ENCODE peak calls at places on chromosomes 6 and 20, in six cellular contexts. C is A549, U is right atrium auricular region, S is lower lobe of right lung, M is BJ, D is adrenal gland. Z is an unnamed sample.

GRCh38 chr6:52571099-52571755 is 5.6 kb downstream of the TRAM2 start:
- DNase-seq in U (no peak), D (no peak), M (no peak), S (no peak), C (no peak), Z (no peak)

GRCh38 chr20:50015993-50016770 is 33.4 kb downstream of the SNAI1 start:
- DNase-seq in S (no peak), D (no peak), U (no peak), M (no peak), C (no peak), Z (no peak)

GRCh38 chr20:44450279-44450937 is 25.3 kb upstream of the TTPAL start:
- DNase-seq in M (no peak), S (no peak), U (no peak), C (no peak), D (no peak), Z (no peak)

GRCh38 chr20:59268827-59269226 is 31.6 kb upstream of the EDN3 start:
- DNase-seq in M (no peak), S (no peak), D (no peak), C (no peak), U (no peak), Z (no peak)

GRCh38 chr6:169663468-169663867 is 38.4 kb downstream of the WDR27 start:
- DNase-seq in S (no peak), U (no peak), M (no peak), C (no peak), D (no peak), Z (no peak)

GRCh38 chr6:169864148-169865030 is 113.0 kb downstream of the ERMARD start:
- DNase-seq in S (no peak), C (no peak), D (no peak), M (no peak), U (no peak), Z (no peak)

GRCh38 chr6:43247115-43247999 is 4.1 kb downstream of the TTBK1 start:
- DNase-seq in C (peak; percentile 53), S (peak; percentile 91), U (peak; percentile 73), M (no peak), D (peak; percentile 82), Z (no peak)

GRCh38 chr6:141056945-141057635 is 1075.6 kb upstream of the GJE1 start:
- DNase-seq in C (no peak), S (no peak), M (no peak), D (no peak), U (no peak), Z (no peak)

GRCh38 chr20:63377256-63378114 is 16.3 kb upstream of the CHRNA4 start:
- DNase-seq in S (no peak), C (no peak), D (no peak), U (no peak), M (no peak), Z (no peak)

GRCh38 chr6:151807513-151808330 is at the start of gene ESR1:
- DNase-seq in S (peak; percentile 45), M (no peak), U (no peak), C (no peak), D (peak; percentile 50), Z (no peak)

GRCh38 chr6:13296536-13296997 is 31.8 kb downstream of the TBC1D7 start:
- DNase-seq in D (no peak), C (no peak), U (no peak), S (no peak), M (no peak), Z (no peak)

GRCh38 chr6:106451419-106451818 is 90.9 kb downstream of the CRYBG1 start:
- DNase-seq in M (no peak), S (no peak), D (no peak), U (no peak), C (no peak), Z (no peak)

GRCh38 chr20:49517509-49518100 is 35.1 kb upstream of the KCNB1 start:
- DNase-seq in C (no peak), S (no peak), U (no peak), M (no peak), D (peak; percentile 16), Z (no peak)

GRCh38 chr6:156538875-156539660 is 238.1 kb upstream of the ARID1B start:
- DNase-seq in D (peak; percentile 15), C (no peak), U (no peak), M (no peak), S (no peak), Z (no peak)

GRCh38 chr20:12482661-12483060 is 526.1 kb upstream of the SPTLC3 start:
- DNase-seq in U (no peak), S (no peak), D (no peak), C (no peak), M (no peak), Z (no peak)

GRCh38 chr20:23294166-23294565 is 56.4 kb upstream of the NXT1 start:
- DNase-seq in C (no peak), S (no peak), D (no peak), M (no peak), U (no peak), Z (no peak)

GRCh38 chr6:147564556-147564955 is 56.1 kb downstream of the SAMD5 start:
- DNase-seq in M (no peak), C (no peak), U (no peak), S (no peak), D (no peak), Z (no peak)

GRCh38 chr6:106715922-106716321 is 86.5 kb downstream of the QRSL1 start:
- DNase-seq in D (no peak), C (no peak), M (no peak), U (no peak), S (no peak), Z (no peak)

GRCh38 chr20:2626853-2627541 is 25.4 kb upstream of the NOP56 start:
- DNase-seq in C (peak; percentile 89), S (peak; percentile 53), D (no peak), M (peak; percentile 31), U (no peak), Z (peak; percentile 7)

GRCh38 chr20:4244700-4245485 is 229.5 kb upstream of the RNF24 start:
- DNase-seq in S (no peak), U (no peak), M (no peak), C (peak; percentile 85), D (peak; percentile 28), Z (no peak)

GRCh38 chr20:4245542-4245941 is 230.2 kb upstream of the RNF24 start:
- DNase-seq in M (no peak), C (no peak), D (no peak), U (no peak), S (no peak), Z (no peak)

GRCh38 chr20:4247261-4247660 is 231.9 kb upstream of the RNF24 start:
- DNase-seq in U (no peak), M (no peak), S (no peak), D (no peak), C (no peak), Z (no peak)

GRCh38 chr20:4246428-4246827 is 231.1 kb upstream of the RNF24 start:
- DNase-seq in D (no peak), S (no peak), C (no peak), M (no peak), U (no peak), Z (no peak)

GRCh38 chr20:4247898-4248858 is 232.8 kb upstream of the RNF24 start:
- DNase-seq in U (no peak), S (no peak), M (no peak), C (no peak), D (no peak), Z (no peak)
- H3K4me3 ChIP-seq in U (no peak overlapping the region), S (peak overlapping the region; percentile 21), M (peak overlapping the region; percentile 72), C (peak overlapping the region; percentile 72), D (no peak overlapping the region), Z (peak overlapping the region; percentile 3)

GRCh38 chr6:3823671-3824070 is 25.5 kb upstream of the FAM50B start:
- DNase-seq in M (no peak), D (no peak), C (no peak), U (no peak), S (no peak), Z (no peak)

GRCh38 chr6:3829285-3829684 is 19.9 kb upstream of the FAM50B start:
- DNase-seq in S (no peak), C (no peak), M (no peak), U (no peak), D (no peak), Z (no peak)

GRCh38 chr6:3822747-3823445 is 26.3 kb upstream of the FAM50B start:
- DNase-seq in U (no peak), M (no peak), S (no peak), D (no peak), C (no peak), Z (no peak)

GRCh38 chr6:3825851-3826581 is 23.2 kb upstream of the FAM50B start:
- DNase-seq in S (peak; percentile 85), D (peak; percentile 93), U (peak; percentile 98), C (peak; percentile 86), M (peak; percentile 97), Z (peak; percentile 98)

GRCh38 chr6:3825331-3825831 is 23.8 kb upstream of the FAM50B start:
- DNase-seq in S (peak; percentile 69), D (peak; percentile 23), C (peak; percentile 40), U (peak; percentile 86), M (no peak), Z (no peak)
- H3K4me3 ChIP-seq in S (peak overlapping the region; percentile 32), D (no peak overlapping the region), C (no peak overlapping the region), U (peak overlapping the region; percentile 7), M (peak overlapping the region; percentile 13), Z (peak overlapping the region; percentile 19)

DNA sequence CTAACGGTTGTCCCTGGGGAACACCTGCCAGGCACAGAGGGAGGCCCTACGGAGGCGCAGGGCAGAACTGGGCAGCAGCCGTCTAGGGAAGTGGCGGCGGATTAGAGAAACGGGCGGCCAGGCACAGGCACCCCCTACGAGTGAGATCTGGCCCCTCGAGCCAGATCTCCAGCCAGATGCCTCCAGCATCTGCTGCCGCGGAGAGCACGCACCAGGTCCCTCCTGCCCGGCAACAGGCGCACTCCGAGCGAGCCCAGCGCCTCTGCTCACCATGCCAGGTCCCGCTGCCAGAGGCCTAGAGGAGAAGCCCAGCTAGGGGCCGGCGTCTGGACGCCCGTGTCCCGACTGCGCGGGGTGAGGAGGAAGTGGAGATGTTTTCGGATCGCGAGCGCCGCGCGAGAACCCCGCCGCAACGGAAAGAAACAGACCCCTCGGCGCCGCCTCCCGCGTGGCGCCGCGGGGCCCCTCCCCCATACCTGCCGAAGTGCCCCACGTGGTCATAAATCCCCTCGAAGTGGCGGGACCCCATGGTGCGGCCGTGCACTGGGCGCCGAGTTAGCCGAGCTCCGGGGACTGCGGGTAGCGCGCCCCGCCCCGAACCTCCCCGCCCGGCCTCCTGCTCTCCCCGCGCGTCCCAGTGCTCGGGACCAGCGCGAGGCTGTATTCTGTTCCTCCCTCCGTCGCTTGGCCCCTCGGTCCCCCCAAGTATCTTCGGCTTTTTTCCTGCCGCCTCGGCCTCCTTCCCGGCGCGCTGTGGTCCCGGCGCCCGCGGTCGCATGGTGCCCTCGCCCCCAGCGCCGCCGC is at the start of gene SLC22A16:
- DNase-seq in D (peak; percentile 32), U (no peak), M (no peak), C (no peak), S (peak; percentile 62), Z (no peak)
- H3K4me3 ChIP-seq in D (no peak within 1 kb of the TSS), U (peak within 1 kb of the TSS; percentile 43), M (peak within 1 kb of the TSS; percentile 33), C (peak within 1 kb of the TSS; percentile 22), S (peak within 1 kb of the TSS; percentile 43), Z (peak within 1 kb of the TSS; percentile 37)

GRCh38 chr20:31689141-31689540 is 33.5 kb downstream of the BCL2L1 start:
- DNase-seq in S (no peak), U (no peak), M (no peak), C (no peak), D (no peak), Z (no peak)

GRCh38 chr20:31693402-31693801 is 29.3 kb downstream of the BCL2L1 start:
- DNase-seq in C (no peak), U (no peak), D (no peak), M (no peak), S (no peak), Z (no peak)

GRCh38 chr20:31693987-31694661 is 28.5 kb downstream of the BCL2L1 start:
- DNase-seq in M (no peak), U (no peak), C (no peak), S (no peak), D (no peak), Z (no peak)

GRCh38 chr20:31690124-31690666 is 32.5 kb downstream of the BCL2L1 start:
- DNase-seq in D (no peak), S (no peak), C (no peak), U (no peak), M (no peak), Z (no peak)

GRCh38 chr20:31691646-31692275 is 30.9 kb downstream of the BCL2L1 start:
- DNase-seq in M (peak; percentile 70), C (no peak), D (no peak), S (no peak), U (no peak), Z (no peak)
- H3K4me3 ChIP-seq in M (no peak overlapping the region), C (no peak overlapping the region), D (no peak overlapping the region), S (no peak overlapping the region), U (no peak overlapping the region), Z (no peak overlapping the region)